ENCODE peak calls at places on chromosomes 13 and 19, in nine cellular contexts. K is AG09319, W is endothelial cell, N is GM12865, V is nephron progenitor cell, R is cardiac muscle cell, Q is upper lobe of left lung, B is uterus, U is endodermal cell. Z is an unnamed sample.

GRCh38 chr13:19958119-19959111 is at the start of gene ZMYM2:
- DNase-seq in K (peak; percentile 97), W (peak; percentile 100), N (peak; percentile 99), V (peak; percentile 100), R (peak; percentile 98), Q (peak; percentile 99), B (peak; percentile 98), U (peak; percentile 99), Z (peak; percentile 99)

GRCh38 chr13:101218484-101218883 is 197.8 kb downstream of the NALCN start:
- DNase-seq in K (no peak), W (no peak), N (no peak), V (no peak), R (no peak), Q (no peak), B (no peak), U (no peak), Z (no peak)

GRCh38 chr13:44052843-44053607 is 173.3 kb downstream of the LACC1 start:
- DNase-seq in K (peak; percentile 14), W (peak; percentile 7), N (no peak), V (peak; percentile 40), R (peak; percentile 39), Q (peak; percentile 58), B (peak; percentile 30), U (peak; percentile 76), Z (peak; percentile 29)

GRCh38 chr19:51327066-51327985 is 14.6 kb downstream of the VSIG10L start:
- DNase-seq in K (no peak), W (peak; percentile 76), N (peak; percentile 63), V (peak; percentile 67), R (peak; percentile 24), Q (peak; percentile 41), B (no peak), U (peak; percentile 95), Z (peak; percentile 79)

GRCh38 chr19:4979211-4979807 is 10.4 kb downstream of the KDM4B start:
- DNase-seq in K (no peak), W (no peak), N (no peak), V (no peak), R (no peak), Q (peak; percentile 32), B (no peak), U (no peak), Z (no peak)

GRCh38 chr13:114068723-114069322 is 63.6 kb downstream of the RASA3 start:
- DNase-seq in K (peak; percentile 24), W (no peak), N (no peak), V (peak; percentile 11), R (peak; percentile 53), Q (peak; percentile 72), B (peak; percentile 64), U (no peak), Z (peak; percentile 18)

GRCh38 chr19:8529369-8530006 is 15.5 kb upstream of the ZNF414 start:
- DNase-seq in K (no peak), W (no peak), N (no peak), V (no peak), R (no peak), Q (no peak), B (no peak), U (no peak), Z (no peak)

GRCh38 chr19:19399733-19400438 is 5.6 kb upstream of the GATAD2A start:
- DNase-seq in K (no peak), W (no peak), N (no peak), V (no peak), R (no peak), Q (no peak), B (no peak), U (no peak), Z (no peak)

DNA sequence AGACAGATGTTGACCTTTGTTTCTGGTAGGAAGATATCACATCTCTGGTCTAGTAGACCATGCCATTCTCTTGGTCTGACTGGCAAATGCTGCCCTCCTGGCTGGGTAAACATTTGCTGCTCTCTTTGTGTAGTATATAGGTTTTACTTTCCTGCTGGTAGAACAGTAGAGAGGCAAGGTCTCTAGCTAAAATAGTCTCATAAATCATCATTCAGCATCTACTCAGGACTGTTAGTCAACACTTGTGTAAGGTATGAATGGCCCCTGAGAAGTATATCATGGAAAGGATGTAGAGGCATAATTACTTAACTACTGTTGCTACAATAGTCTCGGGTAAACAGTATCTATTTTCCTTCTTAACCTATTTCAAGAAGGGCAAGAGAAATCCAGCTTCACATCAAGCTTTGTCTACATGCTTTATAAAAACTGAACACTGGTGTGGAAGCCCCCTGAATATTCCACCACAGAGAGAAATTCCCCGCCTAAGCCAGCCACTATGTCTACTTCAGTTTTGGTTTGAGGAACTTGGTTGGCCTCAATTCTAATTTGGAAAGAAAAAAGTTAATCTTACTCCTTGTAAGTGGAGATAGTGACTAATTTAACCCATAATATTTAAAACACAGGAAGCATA is 18.4 kb upstream of the MYCBP2 start:
- DNase-seq in K (no peak), W (no peak), N (peak; percentile 78), V (no peak), R (no peak), Q (no peak), B (no peak), U (no peak), Z (no peak)
- TF ChIP-seq CTCF in K (no peak), W (no peak), N (no peak), V (no peak), R (no peak), Q (no peak), B (no peak), U (no peak), Z (no peak)

DNA sequence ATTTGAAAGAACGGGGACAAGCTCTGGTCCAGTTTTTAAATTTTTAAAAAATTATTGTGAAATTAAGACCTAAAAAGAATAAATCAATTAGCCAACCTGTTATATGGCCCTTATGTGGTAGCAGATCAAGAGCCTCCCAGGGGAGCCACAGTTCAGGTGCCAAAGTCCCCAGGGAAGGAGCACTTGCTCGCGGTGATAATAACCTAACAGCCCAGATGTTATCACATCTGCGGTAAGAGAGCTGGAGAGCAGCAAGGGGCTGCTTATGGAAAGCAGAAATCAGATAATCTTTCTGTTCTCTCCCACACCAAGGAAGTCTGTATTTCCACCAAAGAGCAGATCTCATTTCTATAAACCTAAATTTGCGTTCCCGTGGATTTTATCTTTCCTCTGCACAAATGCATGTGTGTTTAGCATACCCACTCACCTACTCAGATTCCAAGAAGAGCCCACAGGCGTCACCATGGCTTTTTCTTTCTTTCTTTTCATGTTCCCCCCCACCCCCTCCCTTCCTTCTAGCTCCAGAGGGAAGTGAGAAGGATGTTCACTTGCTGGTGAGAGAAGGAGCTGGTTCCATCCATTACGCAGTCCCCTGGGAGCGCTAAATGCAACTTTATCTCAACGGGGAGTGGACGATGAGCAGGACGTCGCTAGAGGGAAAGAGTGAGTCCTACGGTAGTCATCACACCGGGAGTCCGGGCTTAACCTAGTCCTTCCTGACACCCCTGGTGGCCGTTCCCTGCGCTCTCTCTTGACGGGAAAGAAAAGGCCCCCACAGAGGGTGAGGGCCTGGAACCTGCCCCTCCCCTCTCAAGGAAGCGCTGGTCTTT is 1.6 kb upstream of the POU4F1 start:
- DNase-seq in K (no peak), W (no peak), N (no peak), V (no peak), R (no peak), Q (no peak), B (no peak), U (peak; percentile 83), Z (peak; percentile 47)
- TF ChIP-seq CTCF in K (no peak), W (no peak), N (no peak), V (no peak), R (no peak), Q (no peak), B (no peak), U (peak; percentile 61), Z (no peak)

GRCh38 chr13:109427695-109428094 is 358.7 kb downstream of the IRS2 start:
- DNase-seq in K (no peak), W (no peak), N (no peak), V (no peak), R (no peak), Q (no peak), B (no peak), U (no peak), Z (no peak)
- TF ChIP-seq CTCF in K (no peak), W (no peak), N (no peak), V (no peak), R (no peak), Q (no peak), B (no peak), U (peak; percentile 63), Z (no peak)

DNA sequence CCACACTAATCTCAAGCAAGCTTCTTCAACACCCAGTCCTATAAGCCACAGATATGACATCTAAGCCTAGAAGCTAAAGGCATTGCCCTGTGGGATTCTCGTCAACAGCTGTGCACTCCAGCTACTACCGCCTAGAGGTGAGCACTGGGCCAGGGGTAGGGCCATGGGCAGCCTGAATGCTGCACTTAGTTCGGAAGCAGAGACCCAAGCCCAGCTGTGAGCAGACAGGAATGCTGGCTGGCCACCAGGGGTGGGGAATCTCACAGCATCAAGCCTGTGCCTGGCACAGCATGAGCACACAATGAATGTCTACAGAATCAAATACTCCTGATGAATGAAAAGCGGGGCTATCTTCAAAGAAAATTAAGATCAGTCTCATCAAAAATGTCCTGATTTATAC is 167.5 kb upstream of the UBL3 start:
- DNase-seq in K (no peak), W (peak; percentile 15), N (no peak), V (no peak), R (peak; percentile 49), Q (no peak), B (no peak), U (peak; percentile 85), Z (peak; percentile 51)
- TF ChIP-seq CTCF in K (no peak), W (no peak), N (no peak), V (no peak), R (no peak), Q (no peak), B (no peak), U (peak; percentile 73), Z (no peak)